ENCODE peak calls at places on chromosomes 3 and 15, in eight cellular contexts. One of them, this sample, is unnamed.

GRCh38 chr3:107578091-107578490 is 55.3 kb downstream of the BBX start:
- DNase-seq in choroid plexus epithelial cell: no peak
- DNase-seq in heart left ventricle: no peak
- DNase-seq in body of pancreas: no peak
- DNase-seq in CD8-positive, alpha-beta T cell: no peak
- DNase-seq in progenitor cell of endocrine pancreas: no peak
- DNase-seq in PC-3: no peak
- DNase-seq in A549: no peak
- DNase-seq in this sample: no peak

GRCh38 chr3:187039100-187039722 is 100.1 kb downstream of the RPL39L start:
- DNase-seq in choroid plexus epithelial cell: no peak
- DNase-seq in heart left ventricle: no peak
- DNase-seq in body of pancreas: no peak
- DNase-seq in CD8-positive, alpha-beta T cell: no peak
- DNase-seq in progenitor cell of endocrine pancreas: no peak
- DNase-seq in PC-3: no peak
- DNase-seq in A549: no peak
- DNase-seq in this sample: no peak

GRCh38 chr3:122923611-122924010 is 104.0 kb downstream of the SEMA5B start:
- DNase-seq in choroid plexus epithelial cell: no peak
- DNase-seq in heart left ventricle: no peak
- DNase-seq in body of pancreas: no peak
- DNase-seq in CD8-positive, alpha-beta T cell: no peak
- DNase-seq in progenitor cell of endocrine pancreas: no peak
- DNase-seq in PC-3: no peak
- DNase-seq in A549: no peak
- DNase-seq in this sample: no peak

GRCh38 chr15:87369269-87369668 is 887.3 kb downstream of the NTRK3 start:
- DNase-seq in choroid plexus epithelial cell: peak; percentile 93
- DNase-seq in heart left ventricle: no peak
- DNase-seq in body of pancreas: no peak
- DNase-seq in CD8-positive, alpha-beta T cell: no peak
- DNase-seq in progenitor cell of endocrine pancreas: no peak
- DNase-seq in PC-3: peak; percentile 74
- DNase-seq in A549: peak; percentile 47
- DNase-seq in this sample: no peak

GRCh38 chr3:30292192-30292893 is 314.1 kb upstream of the TGFBR2 start:
- DNase-seq in choroid plexus epithelial cell: peak; percentile 74
- DNase-seq in heart left ventricle: no peak
- DNase-seq in body of pancreas: no peak
- DNase-seq in CD8-positive, alpha-beta T cell: no peak
- DNase-seq in progenitor cell of endocrine pancreas: no peak
- DNase-seq in PC-3: peak; percentile 86
- DNase-seq in A549: peak; percentile 60
- DNase-seq in this sample: no peak

GRCh38 chr15:101286471-101287114 is 8.5 kb downstream of the SNRPA1 start:
- DNase-seq in choroid plexus epithelial cell: no peak
- DNase-seq in heart left ventricle: no peak
- DNase-seq in body of pancreas: no peak
- DNase-seq in CD8-positive, alpha-beta T cell: no peak
- DNase-seq in progenitor cell of endocrine pancreas: no peak
- DNase-seq in PC-3: no peak
- DNase-seq in A549: no peak
- DNase-seq in this sample: no peak

GRCh38 chr3:49238274-49239127 is 38.5 kb downstream of the C3orf62 start:
- DNase-seq in choroid plexus epithelial cell: peak; percentile 81
- DNase-seq in heart left ventricle: no peak
- DNase-seq in body of pancreas: peak; percentile 54
- DNase-seq in CD8-positive, alpha-beta T cell: no peak
- DNase-seq in progenitor cell of endocrine pancreas: no peak
- DNase-seq in PC-3: peak; percentile 23
- DNase-seq in A549: no peak
- DNase-seq in this sample: no peak

GRCh38 chr3:37499061-37499785 is 324.8 kb upstream of the LRRFIP2 start:
- DNase-seq in choroid plexus epithelial cell: no peak
- DNase-seq in heart left ventricle: no peak
- DNase-seq in body of pancreas: no peak
- DNase-seq in CD8-positive, alpha-beta T cell: no peak
- DNase-seq in progenitor cell of endocrine pancreas: no peak
- DNase-seq in PC-3: no peak
- DNase-seq in A549: no peak
- DNase-seq in this sample: no peak

GRCh38 chr15:49492151-49492550 is 69.1 kb downstream of the FGF7 start:
- DNase-seq in choroid plexus epithelial cell: no peak
- DNase-seq in heart left ventricle: no peak
- DNase-seq in body of pancreas: no peak
- DNase-seq in CD8-positive, alpha-beta T cell: no peak
- DNase-seq in progenitor cell of endocrine pancreas: no peak
- DNase-seq in PC-3: no peak
- DNase-seq in A549: no peak
- DNase-seq in this sample: no peak

GRCh38 chr3:165518346-165518745 is 318.9 kb downstream of the BCHE start:
- DNase-seq in choroid plexus epithelial cell: no peak
- DNase-seq in heart left ventricle: no peak
- DNase-seq in body of pancreas: no peak
- DNase-seq in CD8-positive, alpha-beta T cell: no peak
- DNase-seq in progenitor cell of endocrine pancreas: no peak
- DNase-seq in PC-3: no peak
- DNase-seq in A549: no peak
- DNase-seq in this sample: no peak

GRCh38 chr15:59222106-59222505 is 15.5 kb downstream of the LDHAL6B start:
- DNase-seq in choroid plexus epithelial cell: peak; percentile 93
- DNase-seq in heart left ventricle: no peak
- DNase-seq in body of pancreas: no peak
- DNase-seq in CD8-positive, alpha-beta T cell: no peak
- DNase-seq in progenitor cell of endocrine pancreas: no peak
- DNase-seq in PC-3: peak; percentile 35
- DNase-seq in A549: no peak
- DNase-seq in this sample: no peak

GRCh38 chr3:126342991-126343661 is 14.1 kb downstream of the KLF15 start:
- DNase-seq in choroid plexus epithelial cell: peak; percentile 33
- DNase-seq in heart left ventricle: peak; percentile 34
- DNase-seq in body of pancreas: no peak
- DNase-seq in CD8-positive, alpha-beta T cell: no peak
- DNase-seq in progenitor cell of endocrine pancreas: no peak
- DNase-seq in PC-3: no peak
- DNase-seq in A549: no peak
- DNase-seq in this sample: peak; percentile 41

GRCh38 chr15:66921319-66921718 is 144.1 kb upstream of the SMAD3 start:
- DNase-seq in choroid plexus epithelial cell: no peak
- DNase-seq in heart left ventricle: no peak
- DNase-seq in body of pancreas: peak; percentile 40
- DNase-seq in CD8-positive, alpha-beta T cell: no peak
- DNase-seq in progenitor cell of endocrine pancreas: no peak
- DNase-seq in PC-3: no peak
- DNase-seq in A549: no peak
- DNase-seq in this sample: no peak

GRCh38 chr15:96501362-96501761 is 170.9 kb downstream of the NR2F2 start:
- DNase-seq in choroid plexus epithelial cell: no peak
- DNase-seq in heart left ventricle: no peak
- DNase-seq in body of pancreas: no peak
- DNase-seq in CD8-positive, alpha-beta T cell: no peak
- DNase-seq in progenitor cell of endocrine pancreas: no peak
- DNase-seq in PC-3: no peak
- DNase-seq in A549: no peak
- DNase-seq in this sample: no peak

GRCh38 chr3:28853830-28854229 is 427.0 kb upstream of the RBMS3 start:
- DNase-seq in choroid plexus epithelial cell: peak; percentile 56
- DNase-seq in heart left ventricle: no peak
- DNase-seq in body of pancreas: no peak
- DNase-seq in CD8-positive, alpha-beta T cell: no peak
- DNase-seq in progenitor cell of endocrine pancreas: no peak
- DNase-seq in PC-3: peak; percentile 46
- DNase-seq in A549: peak; percentile 5
- DNase-seq in this sample: no peak

GRCh38 chr3:187987919-187988318 is 166.0 kb upstream of the LPP start:
- DNase-seq in choroid plexus epithelial cell: no peak
- DNase-seq in heart left ventricle: no peak
- DNase-seq in body of pancreas: no peak
- DNase-seq in CD8-positive, alpha-beta T cell: peak; percentile 70
- DNase-seq in progenitor cell of endocrine pancreas: no peak
- DNase-seq in PC-3: no peak
- DNase-seq in A549: no peak
- DNase-seq in this sample: no peak

GRCh38 chr3:121431717-121432517 is 113.9 kb downstream of the POLQ start:
- DNase-seq in choroid plexus epithelial cell: peak; percentile 78
- DNase-seq in heart left ventricle: no peak
- DNase-seq in body of pancreas: peak; percentile 16
- DNase-seq in CD8-positive, alpha-beta T cell: peak; percentile 42
- DNase-seq in progenitor cell of endocrine pancreas: no peak
- DNase-seq in PC-3: peak; percentile 17
- DNase-seq in A549: no peak
- DNase-seq in this sample: peak; percentile 5

GRCh38 chr15:90931737-90932659 is at the start of gene HDDC3:
- DNase-seq in choroid plexus epithelial cell: peak; percentile 84
- DNase-seq in heart left ventricle: peak; percentile 96
- DNase-seq in body of pancreas: peak; percentile 91
- DNase-seq in CD8-positive, alpha-beta T cell: peak; percentile 90
- DNase-seq in progenitor cell of endocrine pancreas: peak; percentile 92
- DNase-seq in PC-3: peak; percentile 88
- DNase-seq in A549: peak; percentile 94
- DNase-seq in this sample: peak; percentile 98

GRCh38 chr3:12292770-12293169 is 3.9 kb downstream of the PPARG start:
- DNase-seq in choroid plexus epithelial cell: no peak
- DNase-seq in heart left ventricle: no peak
- DNase-seq in body of pancreas: no peak
- DNase-seq in CD8-positive, alpha-beta T cell: no peak
- DNase-seq in progenitor cell of endocrine pancreas: no peak
- DNase-seq in PC-3: no peak
- DNase-seq in A549: no peak
- DNase-seq in this sample: no peak

GRCh38 chr15:47820047-47820779 is 102.9 kb downstream of the SEMA6D start:
- DNase-seq in choroid plexus epithelial cell: peak; percentile 78
- DNase-seq in heart left ventricle: no peak
- DNase-seq in body of pancreas: no peak
- DNase-seq in CD8-positive, alpha-beta T cell: no peak
- DNase-seq in progenitor cell of endocrine pancreas: no peak
- DNase-seq in PC-3: peak; percentile 74
- DNase-seq in A549: no peak
- DNase-seq in this sample: no peak

GRCh38 chr15:75167588-75168076 is 34.0 kb upstream of the C15orf39 start:
- DNase-seq in choroid plexus epithelial cell: peak; percentile 70
- DNase-seq in heart left ventricle: no peak
- DNase-seq in body of pancreas: no peak
- DNase-seq in CD8-positive, alpha-beta T cell: no peak
- DNase-seq in progenitor cell of endocrine pancreas: no peak
- DNase-seq in PC-3: peak; percentile 32
- DNase-seq in A549: no peak
- DNase-seq in this sample: no peak

GRCh38 chr15:39599871-39600270 is 19.0 kb downstream of the THBS1 start:
- DNase-seq in choroid plexus epithelial cell: no peak
- DNase-seq in heart left ventricle: no peak
- DNase-seq in body of pancreas: no peak
- DNase-seq in CD8-positive, alpha-beta T cell: no peak
- DNase-seq in progenitor cell of endocrine pancreas: no peak
- DNase-seq in PC-3: peak; percentile 59
- DNase-seq in A549: no peak
- DNase-seq in this sample: no peak

GRCh38 chr3:45153658-45154437 is 7.7 kb upstream of the CDCP1 start:
- DNase-seq in choroid plexus epithelial cell: peak; percentile 71
- DNase-seq in heart left ventricle: no peak
- DNase-seq in body of pancreas: no peak
- DNase-seq in CD8-positive, alpha-beta T cell: no peak
- DNase-seq in progenitor cell of endocrine pancreas: no peak
- DNase-seq in PC-3: no peak
- DNase-seq in A549: no peak
- DNase-seq in this sample: no peak

DNA sequence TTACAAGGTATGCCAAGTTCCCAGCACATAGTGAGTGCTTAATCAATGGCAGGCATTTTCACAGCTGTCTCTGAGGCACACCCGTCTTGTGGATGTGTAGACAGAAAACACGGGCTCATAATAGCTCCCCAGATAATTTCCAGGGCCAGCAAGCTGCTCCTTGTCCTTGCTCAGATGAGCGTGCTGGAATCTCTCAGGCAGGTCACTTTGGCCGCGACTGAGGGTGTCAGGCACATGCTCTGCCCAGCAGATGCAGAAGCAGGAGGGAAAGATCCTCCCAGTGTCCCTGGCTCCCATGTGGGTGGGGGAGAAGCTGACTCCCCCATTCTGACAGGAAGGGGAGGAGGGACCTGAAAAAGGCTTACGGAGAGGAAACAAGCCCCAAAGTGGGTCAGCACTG is 35.6 kb upstream of the SLC6A1 start:
- DNase-seq in choroid plexus epithelial cell: no peak
- DNase-seq in heart left ventricle: no peak
- DNase-seq in body of pancreas: no peak
- DNase-seq in CD8-positive, alpha-beta T cell: no peak
- DNase-seq in progenitor cell of endocrine pancreas: no peak
- DNase-seq in PC-3: no peak
- DNase-seq in A549: no peak
- DNase-seq in this sample: no peak
- TF ChIP-seq CTCF in choroid plexus epithelial cell: no peak
- TF ChIP-seq CTCF in heart left ventricle: no peak
- TF ChIP-seq CTCF in body of pancreas: no peak
- TF ChIP-seq CTCF in CD8-positive, alpha-beta T cell: no peak
- TF ChIP-seq CTCF in progenitor cell of endocrine pancreas: no peak
- TF ChIP-seq CTCF in PC-3: no peak
- TF ChIP-seq CTCF in A549: no peak
- TF ChIP-seq CTCF in this sample: no peak

GRCh38 chr3:10169000-10169496 is 4.3 kb downstream of the IRAK2 start:
- DNase-seq in choroid plexus epithelial cell: no peak
- DNase-seq in heart left ventricle: no peak
- DNase-seq in body of pancreas: no peak
- DNase-seq in CD8-positive, alpha-beta T cell: no peak
- DNase-seq in progenitor cell of endocrine pancreas: no peak
- DNase-seq in PC-3: peak; percentile 44
- DNase-seq in A549: peak; percentile 75
- DNase-seq in this sample: peak; percentile 62
- TF ChIP-seq CTCF in choroid plexus epithelial cell: peak; percentile 33
- TF ChIP-seq CTCF in heart left ventricle: no peak
- TF ChIP-seq CTCF in body of pancreas: no peak
- TF ChIP-seq CTCF in CD8-positive, alpha-beta T cell: no peak
- TF ChIP-seq CTCF in progenitor cell of endocrine pancreas: no peak
- TF ChIP-seq CTCF in PC-3: peak; percentile 49
- TF ChIP-seq CTCF in A549: peak; percentile 78
- TF ChIP-seq CTCF in this sample: peak; percentile 59

GRCh38 chr15:41858756-41859155 is 20.1 kb downstream of the PLA2G4B start:
- DNase-seq in choroid plexus epithelial cell: no peak
- DNase-seq in heart left ventricle: no peak
- DNase-seq in body of pancreas: no peak
- DNase-seq in CD8-positive, alpha-beta T cell: no peak
- DNase-seq in progenitor cell of endocrine pancreas: no peak
- DNase-seq in PC-3: no peak
- DNase-seq in A549: no peak
- DNase-seq in this sample: no peak
- TF ChIP-seq CTCF in choroid plexus epithelial cell: no peak
- TF ChIP-seq CTCF in heart left ventricle: no peak
- TF ChIP-seq CTCF in body of pancreas: no peak
- TF ChIP-seq CTCF in CD8-positive, alpha-beta T cell: no peak
- TF ChIP-seq CTCF in progenitor cell of endocrine pancreas: no peak
- TF ChIP-seq CTCF in PC-3: peak; percentile 14
- TF ChIP-seq CTCF in A549: no peak
- TF ChIP-seq CTCF in this sample: no peak

GRCh38 chr15:84600331-84600686 is 500 bp upstream of the ZSCAN2 start:
- DNase-seq in choroid plexus epithelial cell: peak; percentile 89
- DNase-seq in heart left ventricle: peak; percentile 87
- DNase-seq in body of pancreas: peak; percentile 88
- DNase-seq in CD8-positive, alpha-beta T cell: peak; percentile 59
- DNase-seq in progenitor cell of endocrine pancreas: peak; percentile 26
- DNase-seq in PC-3: peak; percentile 82
- DNase-seq in A549: peak; percentile 92
- DNase-seq in this sample: peak; percentile 90
- TF ChIP-seq CTCF in choroid plexus epithelial cell: no peak
- TF ChIP-seq CTCF in heart left ventricle: no peak
- TF ChIP-seq CTCF in body of pancreas: no peak
- TF ChIP-seq CTCF in CD8-positive, alpha-beta T cell: no peak
- TF ChIP-seq CTCF in progenitor cell of endocrine pancreas: no peak
- TF ChIP-seq CTCF in PC-3: no peak
- TF ChIP-seq CTCF in A549: no peak
- TF ChIP-seq CTCF in this sample: no peak